ENCODE peak calls at places on chromosomes 16 and 17, in ten cellular contexts. B is NCI-H1092, K is progenitor cell of endocrine pancreas, E is amniotic stem cell, P is SW 1271, Q is tibial artery, C is HL-60, G is GM20000, S is mucosa of gallbladder, V is kidney tubule cell. J is an unnamed sample.
A peak's percentile ranks its signal among the peaks of the same experiment; 100 is the strongest.

GRCh38 chr17:59803377-59803757 is 89.4 kb downstream of the TUBD1 start:
- DNase-seq in B (no peak), K (no peak), E (no peak), P (no peak), Q (no peak), C (no peak), G (no peak), S (no peak), V (no peak), J (no peak)

GRCh38 chr17:64006361-64007088 is 8.4 kb downstream of the PRR29 start:
- DNase-seq in B (no peak), K (no peak), E (no peak), P (no peak), Q (peak; percentile 49), C (no peak), G (peak; percentile 9), S (no peak), V (no peak), J (no peak)

GRCh38 chr17:37375685-37376084 is at the start of gene C17orf78:
- DNase-seq in B (no peak), K (no peak), E (no peak), P (no peak), Q (no peak), C (no peak), G (no peak), S (no peak), V (no peak), J (no peak)

GRCh38 chr16:50611332-50611934 is 63.2 kb downstream of the NKD1 start:
- DNase-seq in B (no peak), K (no peak), E (no peak), P (no peak), Q (no peak), C (peak; percentile 75), G (no peak), S (no peak), V (peak; percentile 64), J (no peak)

GRCh38 chr16:86210403-86211193 is 299.7 kb upstream of the FOXF1 start:
- DNase-seq in B (no peak), K (no peak), E (no peak), P (no peak), Q (no peak), C (no peak), G (no peak), S (no peak), V (no peak), J (no peak)

GRCh38 chr17:7226721-7227710 is 7.3 kb downstream of the ACADVL start:
- DNase-seq in B (no peak), K (no peak), E (no peak), P (no peak), Q (no peak), C (no peak), G (no peak), S (no peak), V (no peak), J (no peak)

GRCh38 chr16:67936876-67937605 is 391 bp upstream of the PSMB10 start:
- DNase-seq in B (no peak), K (no peak), E (no peak), P (peak; percentile 57), Q (no peak), C (peak; percentile 54), G (peak; percentile 91), S (peak; percentile 77), V (no peak), J (peak; percentile 56)

GRCh38 chr16:84513111-84514065 is 8.9 kb upstream of the MEAK7 start:
- DNase-seq in B (no peak), K (no peak), E (peak; percentile 50), P (no peak), Q (no peak), C (no peak), G (no peak), S (no peak), V (no peak), J (no peak)

GRCh38 chr16:71461686-71462648 is at the start of gene ZNF23:
- DNase-seq in B (peak; percentile 64), K (peak; percentile 71), E (peak; percentile 13), P (peak; percentile 66), Q (peak; percentile 90), C (peak; percentile 78), G (peak; percentile 92), S (peak; percentile 82), V (peak; percentile 84), J (peak; percentile 61)